ENCODE peak calls at places on chromosome 19, in six cellular contexts. One of them, this sample, is unnamed.

GRCh38 chr19:33333615-33334014 is 31.3 kb upstream of the CEBPA start:
- DNase-seq in left lung: no peak
- DNase-seq in body of pancreas: no peak
- DNase-seq in stomach: no peak
- DNase-seq in CD4-positive, CD25-positive, alpha-beta regulatory T cell: no peak
- DNase-seq in hepatocyte: no peak
- DNase-seq in this sample: no peak

GRCh38 chr19:53147645-53148044 is 11.2 kb downstream of the ZNF347 start:
- DNase-seq in body of pancreas: no peak
- DNase-seq in CD4-positive, CD25-positive, alpha-beta regulatory T cell: no peak
- DNase-seq in stomach: no peak
- DNase-seq in hepatocyte: no peak
- DNase-seq in left lung: no peak
- DNase-seq in this sample: no peak

GRCh38 chr19:2770055-2771013 is 12.7 kb downstream of the SGTA start:
- DNase-seq in stomach: no peak
- DNase-seq in body of pancreas: no peak
- DNase-seq in left lung: no peak
- DNase-seq in hepatocyte: no peak
- DNase-seq in CD4-positive, CD25-positive, alpha-beta regulatory T cell: no peak
- DNase-seq in this sample: no peak

GRCh38 chr19:45071969-45072790 is 4.1 kb downstream of the ZNF296 start:
- DNase-seq in CD4-positive, CD25-positive, alpha-beta regulatory T cell: no peak
- DNase-seq in body of pancreas: no peak
- DNase-seq in stomach: peak
- DNase-seq in left lung: no peak
- DNase-seq in hepatocyte: no peak
- DNase-seq in this sample: no peak

GRCh38 chr19:400976-401835 is 7.7 kb downstream of the C2CD4C start:
- DNase-seq in stomach: no peak
- DNase-seq in CD4-positive, CD25-positive, alpha-beta regulatory T cell: no peak
- DNase-seq in left lung: peak
- DNase-seq in body of pancreas: no peak
- DNase-seq in hepatocyte: no peak
- DNase-seq in this sample: no peak

GRCh38 chr19:17497149-17497798 is 14.2 kb upstream of the PGLS start:
- DNase-seq in CD4-positive, CD25-positive, alpha-beta regulatory T cell: no peak
- DNase-seq in stomach: no peak
- DNase-seq in left lung: no peak
- DNase-seq in hepatocyte: no peak
- DNase-seq in body of pancreas: no peak
- DNase-seq in this sample: no peak

GRCh38 chr19:5545984-5546383 is 21.8 kb downstream of the TINCR start:
- DNase-seq in body of pancreas: no peak
- DNase-seq in stomach: no peak
- DNase-seq in left lung: no peak
- DNase-seq in hepatocyte: no peak
- DNase-seq in CD4-positive, CD25-positive, alpha-beta regulatory T cell: no peak
- DNase-seq in this sample: no peak

GRCh38 chr19:4352701-4353121 is 9.3 kb downstream of the MPND start:
- DNase-seq in body of pancreas: no peak
- DNase-seq in hepatocyte: peak
- DNase-seq in CD4-positive, CD25-positive, alpha-beta regulatory T cell: peak
- DNase-seq in left lung: no peak
- DNase-seq in stomach: no peak
- DNase-seq in this sample: peak

GRCh38 chr19:33301011-33301899 is 1.1 kb downstream of the CEBPA start:
- DNase-seq in stomach: peak
- DNase-seq in hepatocyte: no peak
- DNase-seq in left lung: peak
- DNase-seq in CD4-positive, CD25-positive, alpha-beta regulatory T cell: no peak
- DNase-seq in body of pancreas: peak
- DNase-seq in this sample: no peak

GRCh38 chr19:2507109-2507508 is 31.2 kb downstream of the GADD45B start:
- DNase-seq in CD4-positive, CD25-positive, alpha-beta regulatory T cell: peak
- DNase-seq in hepatocyte: peak
- DNase-seq in body of pancreas: peak
- DNase-seq in stomach: peak
- DNase-seq in left lung: no peak
- DNase-seq in this sample: peak

GRCh38 chr19:29655648-29656335 is 9.5 kb upstream of the PLEKHF1 start:
- DNase-seq in left lung: no peak
- DNase-seq in body of pancreas: no peak
- DNase-seq in CD4-positive, CD25-positive, alpha-beta regulatory T cell: no peak
- DNase-seq in stomach: no peak
- DNase-seq in hepatocyte: no peak
- DNase-seq in this sample: no peak

GRCh38 chr19:33683881-33684549 is 62.3 kb downstream of the CHST8 start:
- DNase-seq in hepatocyte: peak
- DNase-seq in body of pancreas: peak
- DNase-seq in CD4-positive, CD25-positive, alpha-beta regulatory T cell: peak
- DNase-seq in left lung: no peak
- DNase-seq in stomach: no peak
- DNase-seq in this sample: no peak

GRCh38 chr19:33712268-33712667 is 84.4 kb upstream of the KCTD15 start:
- DNase-seq in body of pancreas: no peak
- DNase-seq in stomach: no peak
- DNase-seq in hepatocyte: no peak
- DNase-seq in left lung: no peak
- DNase-seq in CD4-positive, CD25-positive, alpha-beta regulatory T cell: no peak
- DNase-seq in this sample: no peak

GRCh38 chr19:48724796-48725753 is 5.5 kb upstream of the MAMSTR start:
- DNase-seq in CD4-positive, CD25-positive, alpha-beta regulatory T cell: peak
- DNase-seq in body of pancreas: peak
- DNase-seq in left lung: no peak
- DNase-seq in stomach: no peak
- DNase-seq in hepatocyte: peak
- DNase-seq in this sample: no peak

GRCh38 chr19:18319591-18320135 is 3.2 kb downstream of the LSM4 start:
- DNase-seq in CD4-positive, CD25-positive, alpha-beta regulatory T cell: no peak
- DNase-seq in hepatocyte: peak
- DNase-seq in stomach: peak
- DNase-seq in left lung: no peak
- DNase-seq in body of pancreas: peak
- DNase-seq in this sample: no peak

GRCh38 chr19:640156-640548 is 473 bp downstream of the FGF22 start:
- DNase-seq in hepatocyte: no peak
- DNase-seq in body of pancreas: no peak
- DNase-seq in CD4-positive, CD25-positive, alpha-beta regulatory T cell: no peak
- DNase-seq in stomach: no peak
- DNase-seq in left lung: no peak
- DNase-seq in this sample: no peak

GRCh38 chr19:18118420-18119242 is 21.1 kb downstream of the MAST3 start:
- DNase-seq in stomach: no peak
- DNase-seq in hepatocyte: no peak
- DNase-seq in left lung: no peak
- DNase-seq in CD4-positive, CD25-positive, alpha-beta regulatory T cell: no peak
- DNase-seq in body of pancreas: peak
- DNase-seq in this sample: peak

GRCh38 chr19:58577581-58578429 is 4.7 kb upstream of the MZF1 start:
- DNase-seq in left lung: peak
- DNase-seq in CD4-positive, CD25-positive, alpha-beta regulatory T cell: no peak
- DNase-seq in hepatocyte: no peak
- DNase-seq in stomach: no peak
- DNase-seq in body of pancreas: no peak
- DNase-seq in this sample: no peak

GRCh38 chr19:58218899-58219298 is 9.8 kb upstream of the ZNF544 start:
- DNase-seq in left lung: no peak
- DNase-seq in hepatocyte: no peak
- DNase-seq in body of pancreas: no peak
- DNase-seq in CD4-positive, CD25-positive, alpha-beta regulatory T cell: peak
- DNase-seq in stomach: no peak
- DNase-seq in this sample: peak

GRCh38 chr19:8307965-8308866 is at the start of gene CD320:
- DNase-seq in CD4-positive, CD25-positive, alpha-beta regulatory T cell: peak
- DNase-seq in hepatocyte: peak
- DNase-seq in left lung: peak
- DNase-seq in stomach: peak
- DNase-seq in body of pancreas: peak
- DNase-seq in this sample: peak

GRCh38 chr19:8310342-8311055 is 2.3 kb upstream of the CD320 start:
- DNase-seq in stomach: peak
- DNase-seq in body of pancreas: no peak
- DNase-seq in CD4-positive, CD25-positive, alpha-beta regulatory T cell: no peak
- DNase-seq in left lung: peak
- DNase-seq in hepatocyte: no peak
- DNase-seq in this sample: no peak

GRCh38 chr19:8306235-8307054 is 1.7 kb downstream of the CD320 start:
- DNase-seq in hepatocyte: no peak
- DNase-seq in CD4-positive, CD25-positive, alpha-beta regulatory T cell: no peak
- DNase-seq in left lung: peak
- DNase-seq in stomach: peak
- DNase-seq in body of pancreas: peak
- DNase-seq in this sample: no peak

GRCh38 chr19:8307400-8307964 is 676 bp downstream of the CD320 start:
- DNase-seq in hepatocyte: no peak
- DNase-seq in body of pancreas: no peak
- DNase-seq in left lung: peak
- DNase-seq in stomach: peak
- DNase-seq in CD4-positive, CD25-positive, alpha-beta regulatory T cell: no peak
- DNase-seq in this sample: no peak

DNA sequence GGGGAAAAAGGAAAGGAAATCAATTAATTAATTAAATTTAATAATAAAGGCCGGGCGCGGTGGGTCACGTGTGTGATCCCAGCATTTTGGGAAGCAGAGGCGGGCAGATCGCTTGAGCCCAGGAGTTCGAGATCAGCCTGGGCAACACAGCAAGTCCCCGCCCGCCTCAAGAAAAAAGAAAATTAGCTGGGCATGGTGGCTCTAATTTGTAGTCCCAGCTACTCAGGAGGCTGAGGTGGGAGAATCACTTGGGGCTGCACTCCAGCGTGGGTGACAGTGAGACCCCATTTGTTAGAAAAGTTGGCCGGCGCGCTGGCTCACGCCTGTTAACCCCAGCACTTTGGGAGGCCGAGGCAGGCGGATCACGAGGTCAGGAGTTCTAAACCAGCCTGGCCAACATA is 733 bp upstream of the CD320 start:
- DNase-seq in left lung: peak
- DNase-seq in body of pancreas: peak
- DNase-seq in CD4-positive, CD25-positive, alpha-beta regulatory T cell: no peak
- DNase-seq in hepatocyte: no peak
- DNase-seq in stomach: peak
- DNase-seq in this sample: no peak
- H3K27ac ChIP-seq in left lung: peak
- H3K27ac ChIP-seq in body of pancreas: no peak
- H3K27ac ChIP-seq in CD4-positive, CD25-positive, alpha-beta regulatory T cell: peak
- H3K27ac ChIP-seq in hepatocyte: peak
- H3K27ac ChIP-seq in stomach: no peak
- H3K27ac ChIP-seq in this sample: no peak

DNA sequence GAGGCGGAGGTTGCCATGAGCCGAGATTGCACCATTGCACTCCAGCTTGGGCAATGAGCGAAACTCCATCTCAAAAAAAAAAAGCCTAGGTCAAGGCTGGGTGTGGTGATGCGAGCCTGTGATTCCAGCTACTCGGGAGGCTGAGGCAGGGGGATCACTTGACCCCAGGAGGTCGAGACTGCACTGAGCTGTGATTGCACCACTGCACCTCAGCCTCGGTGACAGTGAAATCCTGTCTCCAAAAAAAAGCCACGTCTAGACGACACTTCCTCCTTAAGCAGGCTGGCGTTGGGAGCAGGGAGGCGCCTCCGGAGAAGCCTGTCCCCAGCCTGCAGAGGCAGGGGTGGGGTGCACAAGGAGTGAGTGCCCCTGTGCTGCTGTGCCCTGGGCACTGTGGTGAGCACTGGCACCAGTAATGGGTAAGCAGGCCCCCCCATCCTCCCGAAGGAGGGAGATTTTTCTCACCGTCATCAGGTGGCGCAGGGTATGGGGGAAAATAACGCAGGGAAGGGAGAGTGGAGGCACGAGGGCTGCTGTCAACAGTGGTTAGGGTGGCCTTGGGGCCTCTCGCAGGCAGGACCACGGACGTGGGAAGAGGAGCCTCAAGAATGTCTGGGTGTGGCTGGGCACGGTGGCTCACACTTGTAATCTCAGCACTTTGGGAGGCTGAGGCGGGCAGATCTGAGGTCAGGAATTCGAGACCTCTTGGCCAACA is 701 bp downstream of the P2RY11 start:
- DNase-seq in body of pancreas: no peak
- DNase-seq in CD4-positive, CD25-positive, alpha-beta regulatory T cell: no peak
- DNase-seq in left lung: peak
- DNase-seq in hepatocyte: no peak
- DNase-seq in stomach: no peak
- DNase-seq in this sample: peak
- H3K4me3 ChIP-seq in body of pancreas: no peak
- H3K4me3 ChIP-seq in CD4-positive, CD25-positive, alpha-beta regulatory T cell: no peak
- H3K4me3 ChIP-seq in left lung: no peak
- H3K4me3 ChIP-seq in hepatocyte: no peak
- H3K4me3 ChIP-seq in stomach: no peak
- H3K4me3 ChIP-seq in this sample: no peak

DNA sequence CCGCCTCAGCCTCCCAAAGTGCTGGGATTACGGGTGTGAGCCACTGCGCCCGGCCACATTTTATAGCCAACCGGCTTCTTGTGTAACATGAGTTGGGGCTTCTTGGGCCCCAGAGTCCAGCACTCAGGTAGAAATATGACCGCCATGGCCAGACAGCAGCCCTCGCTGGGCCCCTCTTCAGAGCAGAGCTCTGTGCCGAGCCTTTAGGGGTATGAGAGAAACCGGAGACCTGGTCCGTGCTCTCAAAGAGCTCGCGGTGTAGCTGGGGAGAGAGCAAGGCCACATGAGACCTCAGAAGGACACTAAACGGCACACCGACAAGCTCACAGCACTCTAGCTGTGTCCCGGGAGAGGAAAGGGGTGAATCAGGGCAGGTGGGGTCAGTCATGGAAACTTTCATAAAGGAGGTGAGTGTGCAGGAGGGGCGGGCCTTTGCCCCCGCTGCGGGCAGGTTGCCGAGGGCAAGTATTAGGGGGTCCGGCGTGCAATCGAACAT is 15.8 kb downstream of the ACTN4 start:
- DNase-seq in CD4-positive, CD25-positive, alpha-beta regulatory T cell: no peak
- DNase-seq in stomach: no peak
- DNase-seq in body of pancreas: no peak
- DNase-seq in left lung: no peak
- DNase-seq in hepatocyte: no peak
- DNase-seq in this sample: no peak
- H3K27ac ChIP-seq in CD4-positive, CD25-positive, alpha-beta regulatory T cell: no peak
- H3K27ac ChIP-seq in stomach: peak
- H3K27ac ChIP-seq in body of pancreas: peak
- H3K27ac ChIP-seq in left lung: peak
- H3K27ac ChIP-seq in hepatocyte: peak
- H3K27ac ChIP-seq in this sample: no peak

GRCh38 chr19:11204076-11204602 is 6.8 kb upstream of the KANK2 start:
- DNase-seq in hepatocyte: no peak
- DNase-seq in CD4-positive, CD25-positive, alpha-beta regulatory T cell: no peak
- DNase-seq in left lung: no peak
- DNase-seq in body of pancreas: no peak
- DNase-seq in stomach: no peak
- DNase-seq in this sample: no peak

GRCh38 chr19:11201791-11202190 is 4.4 kb upstream of the KANK2 start:
- DNase-seq in CD4-positive, CD25-positive, alpha-beta regulatory T cell: no peak
- DNase-seq in left lung: no peak
- DNase-seq in stomach: no peak
- DNase-seq in body of pancreas: no peak
- DNase-seq in hepatocyte: no peak
- DNase-seq in this sample: no peak

GRCh38 chr19:11202488-11203193 is 5.3 kb upstream of the KANK2 start:
- DNase-seq in CD4-positive, CD25-positive, alpha-beta regulatory T cell: no peak
- DNase-seq in left lung: no peak
- DNase-seq in hepatocyte: no peak
- DNase-seq in body of pancreas: no peak
- DNase-seq in stomach: no peak
- DNase-seq in this sample: no peak

GRCh38 chr19:11204943-11205349 is 7.6 kb upstream of the KANK2 start:
- DNase-seq in left lung: no peak
- DNase-seq in stomach: no peak
- DNase-seq in CD4-positive, CD25-positive, alpha-beta regulatory T cell: no peak
- DNase-seq in body of pancreas: peak
- DNase-seq in hepatocyte: no peak
- DNase-seq in this sample: no peak

GRCh38 chr19:11203194-11204075 is 6.1 kb upstream of the KANK2 start:
- DNase-seq in left lung: peak
- DNase-seq in hepatocyte: peak
- DNase-seq in CD4-positive, CD25-positive, alpha-beta regulatory T cell: peak
- DNase-seq in body of pancreas: peak
- DNase-seq in stomach: peak
- DNase-seq in this sample: peak
- H3K4me3 ChIP-seq in left lung: no peak
- H3K4me3 ChIP-seq in hepatocyte: no peak
- H3K4me3 ChIP-seq in CD4-positive, CD25-positive, alpha-beta regulatory T cell: no peak
- H3K4me3 ChIP-seq in body of pancreas: no peak
- H3K4me3 ChIP-seq in stomach: peak
- H3K4me3 ChIP-seq in this sample: no peak